ENCODE peak calls at places on chromosomes 2 and 18, in four cellular contexts. Z, W, Q and L are unnamed samples.

GRCh38 chr2:151560289-151560688 is 150.6 kb downstream of the RIF1 start:
- DNase-seq in Q (no peak), W (peak; percentile 36), Z (no peak), L (no peak)

GRCh38 chr18:67508146-67508545 is 8.4 kb downstream of the DSEL start:
- DNase-seq in W (no peak), Z (no peak), Q (no peak), L (no peak)

GRCh38 chr2:70630761-70631160 is 77.1 kb upstream of the TGFA start:
- DNase-seq in Q (no peak), W (no peak), Z (no peak), L (no peak)

GRCh38 chr2:78977661-78978145 is 47.8 kb upstream of the REG3G start:
- DNase-seq in Z (peak; percentile 54), W (no peak), Q (no peak), L (no peak)

GRCh38 chr2:205054789-205055188 is 509.5 kb downstream of the PARD3B start:
- DNase-seq in W (no peak), Z (no peak), Q (no peak), L (no peak)

GRCh38 chr2:229752970-229753729 is 38.8 kb upstream of the DNER start:
- DNase-seq in W (peak; percentile 17), Q (no peak), Z (no peak), L (no peak)

GRCh38 chr2:70687461-70687795 is 80.6 kb downstream of the ADD2 start:
- DNase-seq in Z (no peak), Q (no peak), W (no peak), L (no peak)

GRCh38 chr2:149561309-149561926 is 26.2 kb downstream of the MMADHC start:
- DNase-seq in Z (peak; percentile 22), Q (peak; percentile 67), W (peak; percentile 63), L (no peak)

GRCh38 chr2:60717691-60718090 is 38.4 kb upstream of the PAPOLG start:
- DNase-seq in Z (no peak), W (no peak), Q (no peak), L (no peak)

GRCh38 chr2:40103163-40103562 is 324.1 kb upstream of the THUMPD2 start:
- DNase-seq in Q (no peak), W (peak; percentile 54), Z (no peak), L (no peak)

GRCh38 chr2:227643990-227644551 is 22.5 kb upstream of the SCYGR5 start:
- DNase-seq in W (no peak), Z (no peak), Q (no peak), L (no peak)

GRCh38 chr2:147156970-147157369 is 687.9 kb upstream of the ACVR2A start:
- DNase-seq in Q (no peak), Z (no peak), W (no peak), L (no peak)

GRCh38 chr2:45444991-45445390 is 166.1 kb downstream of the SRBD1 start:
- DNase-seq in W (no peak), Z (no peak), Q (no peak), L (no peak)